ENCODE peak calls at places on chromosomes 5 and 9, in seven cellular contexts. M is colonic mucosa, E is neuronal stem cell, J is PC-9, Q is cardiac fibroblast, N is AG09309, P is tibial artery. R is an unnamed sample.

GRCh38 chr9:33877727-33878489 is 60.9 kb downstream of the UBE2R2 start:
- DNase-seq in J (no peak), N (no peak), E (no peak), P (no peak), Q (no peak), M (no peak), R (no peak)

GRCh38 chr9:110099236-110099741 is 108.7 kb downstream of the C9orf152 start:
- DNase-seq in Q (peak; percentile 89), M (no peak), J (peak; percentile 70), E (no peak), N (peak; percentile 60), P (no peak), R (no peak)

GRCh38 chr5:113283558-113283957 is 151.2 kb downstream of the TSSK1B start:
- DNase-seq in N (no peak), P (no peak), M (no peak), Q (no peak), J (no peak), E (no peak), R (no peak)

GRCh38 chr9:6383551-6384225 is 29.3 kb upstream of the UHRF2 start:
- DNase-seq in P (no peak), Q (peak; percentile 69), M (no peak), E (no peak), J (no peak), N (peak; percentile 45), R (no peak)

GRCh38 chr5:31853398-31854135 is 214.6 kb downstream of the PDZD2 start:
- DNase-seq in P (no peak), M (no peak), J (no peak), Q (no peak), N (no peak), E (no peak), R (no peak)

GRCh38 chr9:89171231-89171630 is 7.4 kb downstream of the SHC3 start:
- DNase-seq in P (no peak), M (no peak), E (no peak), J (no peak), N (no peak), Q (peak; percentile 36), R (no peak)

GRCh38 chr5:27473300-27474053 is 435.1 kb upstream of the CDH9 start:
- DNase-seq in J (no peak), E (peak; percentile 18), P (no peak), M (no peak), N (no peak), Q (no peak), R (no peak)

GRCh38 chr9:96460877-96461276 is 10.9 kb downstream of the HABP4 start:
- DNase-seq in N (peak; percentile 81), J (no peak), Q (peak; percentile 59), P (no peak), M (no peak), E (no peak), R (no peak)

GRCh38 chr9:127700594-127701255 is 6.1 kb upstream of the CFAP157 start:
- DNase-seq in M (no peak), E (no peak), P (no peak), N (no peak), Q (no peak), J (peak; percentile 37), R (no peak)

GRCh38 chr9:74503219-74503618 is 6.1 kb downstream of the RORB start:
- DNase-seq in E (no peak), N (no peak), M (no peak), P (no peak), J (no peak), Q (no peak), R (no peak)

GRCh38 chr5:115471674-115472073 is 72.9 kb downstream of the FEM1C start:
- DNase-seq in M (no peak), N (no peak), E (no peak), J (no peak), P (peak; percentile 41), Q (peak; percentile 69), R (no peak)

GRCh38 chr9:12091865-12092527 is 601.2 kb upstream of the TYRP1 start:
- DNase-seq in J (no peak), Q (no peak), N (no peak), P (no peak), M (no peak), E (no peak), R (peak; percentile 47)

GRCh38 chr9:27475057-27475456 is 49.0 kb upstream of the IFNK start:
- DNase-seq in P (no peak), E (no peak), Q (no peak), J (no peak), N (no peak), M (no peak), R (no peak)

GRCh38 chr5:96226941-96227552 is 206.0 kb downstream of the PCSK1 start:
- DNase-seq in P (peak; percentile 57), J (peak; percentile 51), Q (peak; percentile 94), M (no peak), E (no peak), N (peak; percentile 94), R (no peak)

GRCh38 chr5:40796487-40796889 is 1.7 kb downstream of the PRKAA1 start:
- DNase-seq in Q (peak; percentile 86), J (peak; percentile 54), M (no peak), P (no peak), N (no peak), E (no peak), R (no peak)

GRCh38 chr9:21788752-21789151 is 13.7 kb upstream of the MTAP start:
- DNase-seq in N (no peak), J (peak; percentile 84), E (no peak), M (no peak), P (no peak), Q (peak; percentile 47), R (no peak)

GRCh38 chr9:116756995-116757394 is 69.9 kb downstream of the TRIM32 start:
- DNase-seq in Q (no peak), N (no peak), J (no peak), M (no peak), E (no peak), P (no peak), R (no peak)

GRCh38 chr9:15160673-15161072 is 146.3 kb downstream of the TTC39B start:
- DNase-seq in P (no peak), N (peak; percentile 3), Q (peak; percentile 12), M (no peak), J (no peak), E (no peak), R (no peak)

GRCh38 chr9:102497709-102498108 is 497.4 kb upstream of the CYLC2 start:
- DNase-seq in P (no peak), M (no peak), Q (no peak), N (no peak), J (no peak), E (no peak), R (no peak)

GRCh38 chr5:149636861-149637246 is 55.6 kb downstream of the ARHGEF37 start:
- DNase-seq in M (peak; percentile 90), P (peak; percentile 84), N (no peak), Q (peak; percentile 81), E (peak; percentile 75), J (no peak), R (no peak)

GRCh38 chr9:78826521-78826920 is 529.6 kb downstream of the PSAT1 start:
- DNase-seq in M (no peak), E (no peak), N (no peak), Q (no peak), P (no peak), J (no peak), R (no peak)

GRCh38 chr9:134026981-134027380 is 1.7 kb downstream of the BRD3OS start:
- DNase-seq in P (no peak), M (no peak), Q (no peak), J (no peak), E (no peak), N (no peak), R (peak; percentile 70)

GRCh38 chr9:81534138-81534865 is 155.0 kb downstream of the TLE1 start:
- DNase-seq in M (no peak), Q (no peak), P (no peak), N (no peak), J (no peak), E (no peak), R (no peak)
- H3K4me3 ChIP-seq in M (no peak overlapping the region), Q (no peak overlapping the region), P (no peak overlapping the region), N (no peak overlapping the region), J (no peak overlapping the region), E (no peak overlapping the region), R (no peak overlapping the region)

GRCh38 chr5:139651863-139652787 is 4.0 kb downstream of the CXXC5 start:
- DNase-seq in J (peak; percentile 69), M (peak; percentile 88), E (peak; percentile 78), N (no peak), P (peak; percentile 90), Q (peak; percentile 76), R (peak; percentile 93)
- H3K4me3 ChIP-seq in J (peak overlapping the region; percentile 97), M (no peak overlapping the region), E (no peak overlapping the region), N (peak overlapping the region; percentile 83), P (peak overlapping the region; percentile 71), Q (peak overlapping the region; percentile 9), R (peak overlapping the region; percentile 98)

DNA sequence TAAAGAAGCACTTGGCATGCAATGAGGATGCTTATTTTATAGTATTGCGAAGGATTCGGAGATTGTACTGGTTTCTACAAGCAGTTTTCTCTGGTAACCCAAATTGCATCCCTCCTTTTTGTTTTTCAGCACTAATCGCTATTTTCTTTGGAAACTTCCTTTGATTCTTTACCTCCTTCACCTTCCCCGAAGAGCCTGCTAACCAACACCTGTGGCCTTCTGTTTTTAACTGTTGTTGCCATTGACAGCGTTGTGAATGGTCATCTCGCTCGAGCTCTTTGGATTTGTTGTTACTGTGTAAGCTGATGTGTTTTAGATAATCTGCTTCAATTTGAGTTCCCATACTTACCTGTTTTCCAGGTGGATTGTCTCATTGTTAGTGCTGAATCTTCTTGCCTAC is 1.1 kb downstream of the CNOT6 start:
- DNase-seq in J (no peak), M (no peak), Q (no peak), E (no peak), N (no peak), P (no peak), R (no peak)
- H3K4me3 ChIP-seq in J (peak overlapping the region; percentile 86), M (peak overlapping the region; percentile 99), Q (peak overlapping the region; percentile 95), E (peak overlapping the region; percentile 91), N (peak overlapping the region; percentile 86), P (peak overlapping the region; percentile 100), R (peak overlapping the region; percentile 96)

GRCh38 chr5:103110403-103110802 is 9.5 kb downstream of the GIN1 start:
- DNase-seq in P (no peak), N (no peak), E (no peak), M (no peak), Q (no peak), J (no peak), R (no peak)
- H3K4me3 ChIP-seq in P (no peak overlapping the region), N (no peak overlapping the region), E (no peak overlapping the region), M (no peak overlapping the region), Q (no peak overlapping the region), J (no peak overlapping the region), R (no peak overlapping the region)

GRCh38 chr9:121962421-121962820 is 130.7 kb downstream of the TTLL11 start:
- DNase-seq in J (no peak), N (no peak), E (no peak), M (no peak), P (no peak), Q (peak; percentile 19), R (no peak)

GRCh38 chr9:121960665-121961064 is 132.4 kb downstream of the TTLL11 start:
- DNase-seq in M (no peak), N (no peak), J (no peak), Q (no peak), E (no peak), P (no peak), R (no peak)

GRCh38 chr9:121966706-121967105 is 126.4 kb downstream of the TTLL11 start:
- DNase-seq in N (no peak), J (peak; percentile 42), Q (no peak), E (no peak), P (no peak), M (no peak), R (no peak)

GRCh38 chr9:121968056-121968455 is 125.1 kb downstream of the TTLL11 start:
- DNase-seq in Q (no peak), N (no peak), P (no peak), M (no peak), E (no peak), J (no peak), R (no peak)

GRCh38 chr9:121963542-121963995 is 129.5 kb downstream of the TTLL11 start:
- DNase-seq in N (no peak), P (no peak), E (no peak), J (peak; percentile 93), Q (peak; percentile 43), M (no peak), R (no peak)
- H3K4me3 ChIP-seq in N (no peak overlapping the region), P (no peak overlapping the region), E (no peak overlapping the region), J (peak overlapping the region; percentile 46), Q (no peak overlapping the region), M (no peak overlapping the region), R (no peak overlapping the region)